ENCODE peak calls at places on chromosomes 3 and 15, in six cellular contexts. I is GM23248, X is nucleus accumbens, R is NCI-H1105 treated with DMSO at 0.1 percent for 48 hours, W is lower leg skin, M is NCI-H1417. Y is an unnamed sample.

GRCh38 chr15:50049871-50050270 is 69.2 kb downstream of the ATP8B4 start:
- DNase-seq in X (no peak), W (no peak), I (peak; percentile 62), R (no peak), M (no peak), Y (peak; percentile 16)

GRCh38 chr3:127412578-127413317 is 124.9 kb upstream of the PRR20G start:
- DNase-seq in R (no peak), M (no peak), X (no peak), I (no peak), W (no peak), Y (no peak)

GRCh38 chr3:139538733-139539132 is 809 bp downstream of the RBP1 start:
- DNase-seq in X (peak; percentile 47), M (peak; percentile 69), R (no peak), I (no peak), W (no peak), Y (no peak)

GRCh38 chr3:38662544-38662943 is 13.1 kb upstream of the SCN5A start:
- DNase-seq in X (no peak), I (peak; percentile 42), R (peak; percentile 22), W (no peak), M (peak; percentile 15), Y (peak; percentile 60)

GRCh38 chr15:78104119-78104479 is 11.7 kb downstream of the SH2D7 start:
- DNase-seq in W (no peak), X (no peak), I (no peak), M (no peak), R (no peak), Y (no peak)

GRCh38 chr15:52862657-52863056 is 72.5 kb upstream of the ONECUT1 start:
- DNase-seq in X (no peak), R (no peak), W (no peak), M (no peak), I (no peak), Y (no peak)

GRCh38 chr3:62922326-62922725 is 47.1 kb upstream of the CADPS start:
- DNase-seq in W (no peak), X (no peak), R (no peak), I (peak; percentile 60), M (no peak), Y (peak; percentile 92)

GRCh38 chr15:57849332-57849731 is 142.8 kb downstream of the POLR2M start:
- DNase-seq in M (no peak), X (no peak), I (peak; percentile 32), W (no peak), R (no peak), Y (no peak)

GRCh38 chr3:11510001-11510760 is 133.5 kb downstream of the VGLL4 start:
- DNase-seq in X (no peak), I (no peak), M (peak; percentile 65), W (no peak), R (no peak), Y (no peak)

GRCh38 chr15:65603559-65603958 is 7.4 kb downstream of the INTS14 start:
- DNase-seq in R (no peak), M (no peak), I (no peak), X (no peak), W (no peak), Y (no peak)

GRCh38 chr3:136957751-136958288 is at the start of gene IL20RB:
- DNase-seq in M (no peak), I (peak; percentile 97), R (no peak), W (peak; percentile 92), X (no peak), Y (peak; percentile 85)

GRCh38 chr3:80241791-80242190 is 474.0 kb upstream of the ROBO1 start:
- DNase-seq in X (no peak), R (no peak), I (no peak), W (no peak), M (no peak), Y (no peak)

GRCh38 chr3:193905993-193906396 is 230.0 kb upstream of the HES1 start:
- DNase-seq in R (no peak), M (no peak), W (no peak), X (no peak), I (no peak), Y (peak; percentile 95)

GRCh38 chr3:144499346-144499745 is 527.7 kb downstream of the DIPK2A start:
- DNase-seq in X (no peak), W (no peak), R (no peak), M (no peak), I (no peak), Y (no peak)

GRCh38 chr15:66477011-66477410 is 20.6 kb downstream of the SNAPC5 start:
- DNase-seq in M (no peak), X (peak; percentile 66), I (no peak), R (no peak), W (peak; percentile 74), Y (no peak)

GRCh38 chr3:150544040-150544439 is 2.3 kb downstream of the SERP1 start:
- DNase-seq in R (no peak), M (no peak), X (no peak), W (no peak), I (peak; percentile 85), Y (peak; percentile 63)

GRCh38 chr15:36407647-36408046 is 171.8 kb upstream of the CDIN1 start:
- DNase-seq in R (peak; percentile 33), W (no peak), M (no peak), I (peak; percentile 67), X (no peak), Y (peak; percentile 94)

GRCh38 chr3:132087356-132087755 is 52.5 kb upstream of the CPNE4 start:
- DNase-seq in W (no peak), I (no peak), R (no peak), M (no peak), X (no peak), Y (no peak)